ENCODE peak calls at places on chromosomes 4 and X, in eight cellular contexts. M, G, U, Z, P, D, A and I are unnamed samples.

GRCh38 chrX:23066588-23067281 is 67.0 kb downstream of the DDX53 start:
- DNase-seq in G (no peak), U (no peak), A (no peak), M (no peak), P (no peak), Z (no peak), D (no peak), I (no peak)

GRCh38 chr4:158253350-158253980 is 43.2 kb downstream of the TMEM144 start:
- DNase-seq in Z (no peak), D (peak), P (peak), A (peak), G (peak), M (peak), U (no peak), I (peak)

GRCh38 chr4:34309356-34309900 is 1934.9 kb downstream of the ARAP2 start:
- DNase-seq in M (no peak), Z (no peak), A (no peak), U (no peak), G (no peak), D (no peak), P (no peak), I (no peak)

GRCh38 chr4:19224820-19225219 is 1026.9 kb upstream of the SLIT2 start:
- DNase-seq in M (no peak), Z (no peak), D (peak), G (peak), P (no peak), U (no peak), A (peak), I (no peak)

GRCh38 chr4:138053601-138054322 is 188.4 kb downstream of the SLC7A11 start:
- DNase-seq in U (no peak), Z (no peak), M (no peak), G (no peak), P (no peak), A (no peak), D (no peak), I (no peak)

GRCh38 chrX:139924696-139925094 is 8.2 kb downstream of the ATP11C start:
- DNase-seq in U (no peak), G (no peak), D (no peak), A (no peak), Z (no peak), P (no peak), M (no peak), I (no peak)

GRCh38 chr4:125958519-125958918 is 643.8 kb downstream of the FAT4 start:
- DNase-seq in U (no peak), Z (no peak), D (no peak), G (no peak), M (no peak), A (no peak), P (no peak), I (no peak)

GRCh38 chr4:81922271-81922775 is 450.6 kb upstream of the RASGEF1B start:
- DNase-seq in A (no peak), Z (no peak), P (no peak), M (no peak), U (no peak), G (peak), D (no peak), I (no peak)

GRCh38 chr4:90074322-90074886 is 52.8 kb upstream of the CCSER1 start:
- DNase-seq in G (peak), A (no peak), M (no peak), U (no peak), D (no peak), Z (no peak), P (no peak), I (no peak)

GRCh38 chr4:10582966-10583365 is 101.6 kb downstream of the CLNK start:
- DNase-seq in A (no peak), U (no peak), Z (no peak), G (no peak), P (no peak), D (no peak), M (no peak), I (no peak)

GRCh38 chr4:73599182-73599581 is 21.1 kb downstream of the RASSF6 start:
- DNase-seq in P (no peak), Z (no peak), G (peak), D (no peak), M (no peak), A (no peak), U (no peak), I (no peak)

GRCh38 chr4:122249357-122249756 is 97.2 kb downstream of the BLTP1 start:
- DNase-seq in D (no peak), G (no peak), A (no peak), U (no peak), Z (no peak), P (no peak), M (no peak), I (no peak)